ENCODE peak calls at places on chromosomes 1 and 21, in six cellular contexts. R, U, A, Q, F and H are unnamed samples.

GRCh38 chr1:47893412-47893811 is 103.8 kb downstream of the TRABD2B start:
- DNase-seq in Q (no peak), F (no peak), U (no peak), A (no peak), R (no peak), H (no peak)

GRCh38 chr1:217018648-217019047 is 295.4 kb upstream of the ESRRG start:
- DNase-seq in Q (peak; percentile 43), R (no peak), F (no peak), U (no peak), A (no peak), H (peak; percentile 11)

GRCh38 chr1:216034506-216034905 is 388.7 kb downstream of the USH2A start:
- DNase-seq in F (no peak), U (no peak), A (no peak), Q (peak; percentile 60), R (no peak), H (peak; percentile 19)

GRCh38 chr1:89703469-89703868 is 70.5 kb downstream of the LRRC8C start:
- DNase-seq in F (no peak), U (no peak), Q (no peak), A (no peak), R (no peak), H (no peak)

GRCh38 chr21:42498012-42498411 is 2.0 kb upstream of the RSPH1 start:
- DNase-seq in U (no peak), F (no peak), R (no peak), A (no peak), Q (no peak), H (no peak)

GRCh38 chr1:167797005-167797404 is 75.2 kb downstream of the MPZL1 start:
- DNase-seq in Q (peak; percentile 95), A (peak; percentile 59), F (peak; percentile 89), U (peak; percentile 89), R (peak; percentile 99), H (peak; percentile 98)

GRCh38 chr21:39109596-39110210 is 73.5 kb downstream of the PSMG1 start:
- DNase-seq in Q (no peak), R (no peak), A (no peak), U (no peak), F (no peak), H (no peak)

GRCh38 chr1:206535853-206536188 is 28.5 kb downstream of the RASSF5 start:
- DNase-seq in Q (no peak), F (no peak), U (no peak), R (no peak), A (no peak), H (no peak)

GRCh38 chr1:1433804-1434130 is 1.7 kb upstream of the VWA1 start:
- DNase-seq in U (peak; percentile 91), F (peak; percentile 72), Q (peak; percentile 75), R (peak; percentile 28), A (no peak), H (peak; percentile 61)

GRCh38 chr1:51410568-51411460 is 80.5 kb upstream of the TTC39A start:
- DNase-seq in U (no peak), A (no peak), F (no peak), R (peak; percentile 45), Q (no peak), H (no peak)

GRCh38 chr1:203200916-203201315 is 14.4 kb upstream of the CHI3L1 start:
- DNase-seq in U (no peak), Q (no peak), F (no peak), A (no peak), R (no peak), H (no peak)

GRCh38 chr1:157515709-157516108 is 36.6 kb downstream of the FCRL5 start:
- DNase-seq in R (no peak), A (no peak), Q (no peak), F (no peak), U (no peak), H (no peak)

GRCh38 chr1:45621501-45621836 is 2.4 kb downstream of the CCDC17 start:
- DNase-seq in Q (no peak), F (peak; percentile 43), R (no peak), A (peak; percentile 22), U (no peak), H (no peak)

GRCh38 chr1:29280780-29281131 is 44.4 kb downstream of the PTPRU start:
- DNase-seq in F (no peak), Q (peak; percentile 64), A (no peak), U (no peak), R (peak; percentile 51), H (peak; percentile 88)

GRCh38 chr1:19468397-19468956 is 16.9 kb downstream of the CAPZB start:
- DNase-seq in A (peak; percentile 45), F (peak; percentile 59), U (peak; percentile 87), Q (no peak), R (no peak), H (peak; percentile 80)

GRCh38 chr21:44869860-44870747 is 3.4 kb downstream of the PTTG1IP start:
- DNase-seq in A (peak; percentile 12), F (peak; percentile 79), R (peak; percentile 96), Q (peak; percentile 98), U (peak; percentile 66), H (peak; percentile 77)

GRCh38 chr1:228336308-228337030 is 70.2 kb downstream of the TRIM11 start:
- DNase-seq in R (no peak), Q (no peak), U (peak; percentile 55), F (peak; percentile 22), A (peak; percentile 7), H (no peak)

GRCh38 chr1:97379387-97380075 is 541.3 kb downstream of the DPYD start:
- DNase-seq in Q (no peak), F (no peak), A (no peak), R (peak; percentile 62), U (no peak), H (peak; percentile 48)

GRCh38 chr1:184509105-184509504 is 122.3 kb downstream of the C1orf21 start:
- DNase-seq in F (no peak), U (no peak), R (no peak), A (no peak), Q (no peak), H (no peak)

GRCh38 chr1:240705584-240705983 is 93.6 kb upstream of the GREM2 start:
- DNase-seq in U (no peak), R (peak; percentile 81), A (no peak), Q (no peak), F (no peak), H (no peak)

GRCh38 chr1:83882906-83883305 is 116.0 kb downstream of the TTLL7 start:
- DNase-seq in R (peak; percentile 43), A (peak; percentile 3), F (no peak), U (no peak), Q (peak; percentile 90), H (peak; percentile 79)

GRCh38 chr1:238223067-238223640 is 332.4 kb upstream of the ZP4 start:
- DNase-seq in R (no peak), A (no peak), F (no peak), U (no peak), Q (peak; percentile 56), H (peak; percentile 72)

GRCh38 chr1:220368352-220369265 is 96.4 kb upstream of the RAB3GAP2 start:
- DNase-seq in F (no peak), R (no peak), Q (peak; percentile 87), U (no peak), A (no peak), H (peak; percentile 83)

GRCh38 chr1:31576201-31576669 is at the start of gene TINAGL1:
- DNase-seq in F (peak; percentile 87), Q (peak; percentile 94), R (no peak), U (peak; percentile 95), A (peak; percentile 78), H (peak; percentile 83)
- H3K4me3 ChIP-seq in F (peak within 1 kb of the TSS; percentile 95), Q (peak within 1 kb of the TSS; percentile 71), R (peak within 1 kb of the TSS; percentile 33), U (peak within 1 kb of the TSS; percentile 89), A (peak within 1 kb of the TSS; percentile 95), H (peak within 1 kb of the TSS; percentile 74)

DNA sequence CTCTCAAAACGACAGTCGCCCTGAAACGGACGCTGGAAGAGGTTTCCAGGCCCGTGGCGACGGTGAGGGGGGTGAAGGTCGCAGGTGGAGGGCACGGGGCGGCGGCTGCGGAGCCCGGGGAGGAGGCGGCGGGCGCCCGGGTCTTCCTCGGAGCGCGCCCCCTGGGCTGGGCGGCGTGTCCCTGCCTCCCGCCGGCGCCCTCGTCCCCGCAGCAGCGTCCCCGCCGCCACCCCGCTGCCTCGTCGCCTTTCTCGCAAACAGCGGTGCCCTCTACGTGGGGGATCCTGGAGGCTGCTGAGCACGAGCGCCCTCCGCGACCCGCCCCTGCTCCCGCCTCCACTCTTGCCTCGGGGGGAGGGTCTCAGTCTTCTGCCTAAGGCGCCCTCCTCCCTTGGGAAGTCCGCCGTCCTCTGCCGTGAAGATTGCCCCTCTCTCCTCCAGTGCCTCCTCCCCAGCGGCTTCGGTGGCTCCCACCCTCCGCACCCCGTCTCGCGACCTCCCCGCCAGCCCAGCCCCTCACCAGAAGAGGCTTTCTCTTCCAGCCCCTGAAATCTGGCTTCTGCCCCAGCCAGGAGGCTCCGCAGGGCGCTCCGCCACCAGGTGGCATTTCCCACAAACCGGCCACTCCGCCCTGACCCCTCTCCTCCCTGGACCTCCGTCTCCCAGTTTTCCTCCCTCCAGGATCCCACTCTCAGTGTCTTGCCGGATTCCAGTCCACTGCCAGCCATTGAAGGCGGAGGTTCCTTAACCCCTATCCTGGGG is 227.4 kb downstream of the SDCCAG8 start:
- DNase-seq in A (no peak), Q (no peak), U (peak; percentile 69), R (no peak), F (no peak), H (no peak)
- TF ChIP-seq CTCF in A (no peak), Q (peak; percentile 36), U (no peak), R (no peak), F (peak; percentile 18), H (peak; percentile 3)

DNA sequence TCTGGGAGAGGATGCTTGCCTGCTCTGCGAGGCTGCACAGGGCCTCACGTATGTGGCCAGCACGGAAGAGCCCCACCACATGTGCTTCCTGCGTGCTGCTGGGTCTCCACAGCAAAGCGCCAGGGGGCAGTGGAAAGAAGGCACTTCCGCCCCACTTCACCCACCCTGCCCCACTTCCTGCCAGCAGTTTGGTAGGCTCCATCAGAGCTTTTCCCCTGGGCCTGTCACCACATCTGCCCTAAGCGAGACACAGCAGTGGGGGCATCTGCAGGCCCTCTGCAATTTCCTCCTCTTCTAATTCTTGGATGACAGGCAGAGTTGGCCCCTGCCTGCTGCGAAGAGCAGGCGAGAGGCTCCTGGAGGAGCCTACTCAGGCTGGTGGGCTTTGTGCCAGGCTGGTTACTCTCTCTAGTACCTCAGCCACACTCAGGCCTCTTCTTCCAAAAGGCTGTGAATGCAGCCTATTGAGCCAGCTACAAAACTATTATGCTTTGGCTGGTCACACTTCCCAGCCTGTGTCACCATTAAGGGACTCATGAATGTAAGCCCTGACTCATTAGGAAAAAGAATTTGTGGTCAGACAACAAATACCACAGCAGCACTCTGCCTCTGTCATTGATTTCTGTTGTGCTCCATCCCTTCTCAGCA is 25.0 kb downstream of the CD244 start:
- DNase-seq in R (no peak), U (peak; percentile 84), Q (peak; percentile 92), A (peak; percentile 40), F (peak; percentile 31), H (peak; percentile 29)
- H3K4me3 ChIP-seq in R (no peak overlapping the region), U (no peak overlapping the region), Q (no peak overlapping the region), A (no peak overlapping the region), F (no peak overlapping the region), H (no peak overlapping the region)

GRCh38 chr1:8456991-8457390 is 139.1 kb downstream of the SLC45A1 start:
- DNase-seq in F (no peak), R (no peak), U (no peak), Q (no peak), A (no peak), H (no peak)

GRCh38 chr1:8458607-8459006 is 140.7 kb downstream of the SLC45A1 start:
- DNase-seq in R (no peak), F (no peak), U (no peak), A (no peak), Q (no peak), H (no peak)

GRCh38 chr1:8455700-8456305 is 137.9 kb downstream of the SLC45A1 start:
- DNase-seq in Q (no peak), A (no peak), R (peak; percentile 18), U (no peak), F (no peak), H (no peak)

GRCh38 chr1:8456306-8456912 is 138.5 kb downstream of the SLC45A1 start:
- DNase-seq in Q (peak; percentile 55), U (no peak), A (no peak), F (no peak), R (peak; percentile 68), H (peak; percentile 65)

GRCh38 chr1:8457771-8458409 is 140.0 kb downstream of the SLC45A1 start:
- DNase-seq in Q (no peak), U (no peak), R (no peak), F (no peak), A (no peak), H (no peak)
- TF ChIP-seq CTCF in Q (no peak), U (no peak), R (no peak), F (no peak), A (no peak), H (no peak)